ENCODE peak calls at places on chromosome 2, in ten cellular contexts. K is memory B cell; F is right atrium auricular region; T is GOT3; Q is thoracic aorta; E is naive thymus-derived CD8-positive, alpha-beta T cell; S is astrocyte; H is NCI-H510A treated with DMSO at 0.1 percent for 48 hours; Y is NCI-H1417; Z is CD8-positive, alpha-beta memory T cell. L is an unnamed sample.

GRCh38 chr2:113069676-113070605 is 2.2 kb downstream of the IL1F10 start:
- DNase-seq in K (no peak), F (peak), T (no peak), Q (no peak), E (no peak), S (no peak), H (no peak), Y (no peak), Z (no peak), L (no peak)

GRCh38 chr2:1521191-1521877 is 108.1 kb downstream of the TPO start:
- DNase-seq in K (no peak), F (no peak), T (no peak), Q (no peak), E (no peak), S (no peak), H (no peak), Y (no peak), Z (no peak), L (no peak)

GRCh38 chr2:61658841-61659780 is 121.0 kb upstream of the XPO1 start:
- DNase-seq in K (no peak), F (no peak), T (no peak), Q (no peak), E (no peak), S (peak), H (peak), Y (peak), Z (no peak), L (no peak)

GRCh38 chr2:70190086-70190412 is 770 bp downstream of the C2orf42 start:
- DNase-seq in K (no peak), F (peak), T (no peak), Q (no peak), E (no peak), S (no peak), H (peak), Y (no peak), Z (peak), L (no peak)

GRCh38 chr2:190214434-190215194 is 105.0 kb downstream of the HIBCH start:
- DNase-seq in K (no peak), F (no peak), T (no peak), Q (no peak), E (no peak), S (peak), H (no peak), Y (no peak), Z (no peak), L (no peak)

GRCh38 chr2:54634564-54635511 is 88.6 kb upstream of the EML6 start:
- DNase-seq in K (peak), F (no peak), T (no peak), Q (no peak), E (peak), S (peak), H (peak), Y (no peak), Z (no peak), L (no peak)

GRCh38 chr2:22694300-22694699 is 690.7 kb upstream of the KLHL29 start:
- DNase-seq in K (no peak), F (no peak), T (no peak), Q (no peak), E (no peak), S (no peak), H (no peak), Y (no peak), Z (no peak), L (no peak)

GRCh38 chr2:236855866-236856855 is 229.5 kb upstream of the COPS8 start:
- DNase-seq in K (no peak), F (peak), T (no peak), Q (no peak), E (no peak), S (no peak), H (no peak), Y (no peak), Z (no peak), L (no peak)

GRCh38 chr2:226077841-226078240 is 678.3 kb downstream of the NYAP2 start:
- DNase-seq in K (no peak), F (no peak), T (no peak), Q (no peak), E (no peak), S (no peak), H (no peak), Y (no peak), Z (no peak), L (no peak)

GRCh38 chr2:169571571-169571970 is 2.1 kb downstream of the FASTKD1 start:
- DNase-seq in K (no peak), F (no peak), T (no peak), Q (no peak), E (no peak), S (no peak), H (no peak), Y (no peak), Z (no peak), L (no peak)

GRCh38 chr2:109134741-109135571 is 6.0 kb downstream of the SH3RF3 start:
- DNase-seq in K (no peak), F (no peak), T (no peak), Q (no peak), E (no peak), S (no peak), H (no peak), Y (no peak), Z (no peak), L (no peak)

GRCh38 chr2:18584608-18584954 is 4.8 kb downstream of the NT5C1B start:
- DNase-seq in K (no peak), F (no peak), T (no peak), Q (no peak), E (no peak), S (no peak), H (no peak), Y (no peak), Z (no peak), L (no peak)

GRCh38 chr2:164498841-164499240 is 122.4 kb downstream of the GRB14 start:
- DNase-seq in K (no peak), F (no peak), T (no peak), Q (no peak), E (no peak), S (no peak), H (no peak), Y (no peak), Z (no peak), L (no peak)

GRCh38 chr2:127844973-127845372 is 13.0 kb downstream of the POLR2D start:
- DNase-seq in K (no peak), F (no peak), T (no peak), Q (no peak), E (no peak), S (no peak), H (no peak), Y (no peak), Z (no peak), L (no peak)

GRCh38 chr2:174775586-174775985 is 11.3 kb upstream of the CHRNA1 start:
- DNase-seq in K (peak), F (no peak), T (no peak), Q (no peak), E (no peak), S (peak), H (no peak), Y (no peak), Z (no peak), L (no peak)

GRCh38 chr2:37189452-37190153 is 1.1 kb upstream of the SULT6B1 start:
- DNase-seq in K (no peak), F (no peak), T (peak), Q (no peak), E (no peak), S (peak), H (no peak), Y (no peak), Z (no peak), L (no peak)

GRCh38 chr2:61855178-61855523 is 1.3 kb upstream of the FAM161A start:
- DNase-seq in K (no peak), F (no peak), T (no peak), Q (no peak), E (no peak), S (peak), H (no peak), Y (no peak), Z (no peak), L (no peak)

GRCh38 chr2:5520352-5520996 is 171.7 kb upstream of the SOX11 start:
- DNase-seq in K (no peak), F (no peak), T (no peak), Q (no peak), E (no peak), S (peak), H (no peak), Y (no peak), Z (no peak), L (no peak)

GRCh38 chr2:220394433-220394832 is 767.0 kb downstream of the SLC4A3 start:
- DNase-seq in K (no peak), F (no peak), T (no peak), Q (no peak), E (no peak), S (peak), H (no peak), Y (peak), Z (no peak), L (no peak)

GRCh38 chr2:8575011-8575750 is 106.7 kb upstream of the ID2 start:
- DNase-seq in K (no peak), F (no peak), T (no peak), Q (no peak), E (peak), S (peak), H (no peak), Y (no peak), Z (peak), L (no peak)

GRCh38 chr2:26475832-26476501 is 2.0 kb downstream of the OTOF start:
- DNase-seq in K (no peak), F (no peak), T (no peak), Q (no peak), E (no peak), S (no peak), H (no peak), Y (no peak), Z (no peak), L (no peak)

GRCh38 chr2:131521961-131522781 is 5.5 kb upstream of the CCDC74A start:
- DNase-seq in K (no peak), F (no peak), T (no peak), Q (no peak), E (no peak), S (no peak), H (no peak), Y (no peak), Z (no peak), L (no peak)

GRCh38 chr2:231909631-231910030 is 16.6 kb downstream of the NPPC start:
- DNase-seq in K (no peak), F (no peak), T (no peak), Q (no peak), E (no peak), S (no peak), H (no peak), Y (no peak), Z (no peak), L (no peak)

GRCh38 chr2:127640082-127641072 is 5.6 kb upstream of the GPR17 start:
- DNase-seq in K (peak), F (no peak), T (no peak), Q (no peak), E (no peak), S (no peak), H (peak), Y (no peak), Z (no peak), L (no peak)

GRCh38 chr2:240627736-240628506 is 2.6 kb downstream of the GPR35 start:
- DNase-seq in K (no peak), F (no peak), T (no peak), Q (no peak), E (no peak), S (no peak), H (no peak), Y (no peak), Z (no peak), L (no peak)

GRCh38 chr2:233189032-233189431 is 62.4 kb upstream of the ATG16L1 start:
- DNase-seq in K (no peak), F (no peak), T (no peak), Q (no peak), E (no peak), S (no peak), H (no peak), Y (no peak), Z (no peak), L (no peak)

GRCh38 chr2:23900133-23900926 is 26.6 kb downstream of the ATAD2B start:
- DNase-seq in K (no peak), F (no peak), T (no peak), Q (no peak), E (no peak), S (no peak), H (no peak), Y (no peak), Z (no peak), L (no peak)